ENCODE peak calls at places on chromosomes 11 and 22, in eight cellular contexts. I, V, F, U, S, N, B and J are unnamed samples. For H3K27me3, the result is how much of the 10 kb centered on the place peaks cover.

GRCh38 chr11:134862796-134863195 is 450.8 kb upstream of the B3GAT1 start:
- DNase-seq in I (no peak), V (no peak), F (no peak), U (no peak), S (no peak), N (no peak), B (no peak), J (no peak)

GRCh38 chr11:61911701-61912529 is 5.5 kb downstream of the RAB3IL1 start:
- DNase-seq in I (no peak), V (no peak), F (no peak), U (peak), S (no peak), N (no peak), B (peak), J (peak)

GRCh38 chr11:33039274-33040126 is at the start of gene TCP11L1:
- DNase-seq in I (peak), V (peak), F (no peak), U (peak), S (peak), N (peak), B (peak), J (peak)

GRCh38 chr11:72326151-72326842 is 82.3 kb upstream of the PHOX2A start:
- DNase-seq in I (no peak), V (no peak), F (no peak), U (no peak), S (no peak), N (no peak), B (no peak), J (no peak)

GRCh38 chr11:128630367-128631230 is 43.2 kb upstream of the ETS1 start:
- DNase-seq in I (peak), V (peak), F (no peak), U (peak), S (peak), N (peak), B (peak), J (peak)

GRCh38 chr11:123560001-123560400 is 94.4 kb downstream of the SCN3B start:
- DNase-seq in I (no peak), V (peak), F (no peak), U (no peak), S (peak), N (no peak), B (no peak), J (peak)

GRCh38 chr11:78656984-78657383 is 82.3 kb upstream of the NARS2 start:
- DNase-seq in I (no peak), V (no peak), F (peak), U (no peak), S (no peak), N (no peak), B (no peak), J (no peak)

GRCh38 chr11:33310720-33311500 is 53.7 kb downstream of the HIPK3 start:
- DNase-seq in I (no peak), V (no peak), F (no peak), U (no peak), S (peak), N (no peak), B (no peak), J (no peak)

GRCh38 chr11:44615913-44616806 is 50.7 kb downstream of the CD82 start:
- DNase-seq in I (no peak), V (no peak), F (no peak), U (no peak), S (no peak), N (no peak), B (peak), J (peak)

DNA sequence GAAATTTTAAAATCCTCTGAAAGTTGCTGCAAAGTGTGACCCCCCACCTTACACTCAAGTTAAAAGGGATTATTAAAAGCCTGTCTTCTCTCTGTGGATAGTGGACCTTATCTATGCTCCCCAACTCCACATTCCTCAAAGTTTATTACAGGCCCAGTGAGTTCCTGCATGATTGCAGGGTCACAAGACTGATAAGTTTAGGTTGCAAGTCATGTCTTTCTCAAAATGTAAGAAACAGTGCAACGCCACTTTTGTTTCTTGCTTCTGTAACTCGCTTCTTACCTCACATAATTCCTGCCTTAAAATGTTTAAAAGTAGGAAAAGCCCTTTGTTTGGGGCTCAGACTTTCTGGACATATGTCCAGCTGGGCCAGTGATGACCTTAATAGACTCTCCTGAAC is 38.4 kb upstream of the GLYAT start:
- DNase-seq in I (no peak), V (no peak), F (no peak), U (no peak), S (no peak), N (no peak), B (no peak), J (no peak)
- TF ChIP-seq POLR2AphosphoS5 in I (no peak), V (no peak), F (no peak), U (no peak), S (no peak), N (no peak), B (no peak), J (no peak)

DNA sequence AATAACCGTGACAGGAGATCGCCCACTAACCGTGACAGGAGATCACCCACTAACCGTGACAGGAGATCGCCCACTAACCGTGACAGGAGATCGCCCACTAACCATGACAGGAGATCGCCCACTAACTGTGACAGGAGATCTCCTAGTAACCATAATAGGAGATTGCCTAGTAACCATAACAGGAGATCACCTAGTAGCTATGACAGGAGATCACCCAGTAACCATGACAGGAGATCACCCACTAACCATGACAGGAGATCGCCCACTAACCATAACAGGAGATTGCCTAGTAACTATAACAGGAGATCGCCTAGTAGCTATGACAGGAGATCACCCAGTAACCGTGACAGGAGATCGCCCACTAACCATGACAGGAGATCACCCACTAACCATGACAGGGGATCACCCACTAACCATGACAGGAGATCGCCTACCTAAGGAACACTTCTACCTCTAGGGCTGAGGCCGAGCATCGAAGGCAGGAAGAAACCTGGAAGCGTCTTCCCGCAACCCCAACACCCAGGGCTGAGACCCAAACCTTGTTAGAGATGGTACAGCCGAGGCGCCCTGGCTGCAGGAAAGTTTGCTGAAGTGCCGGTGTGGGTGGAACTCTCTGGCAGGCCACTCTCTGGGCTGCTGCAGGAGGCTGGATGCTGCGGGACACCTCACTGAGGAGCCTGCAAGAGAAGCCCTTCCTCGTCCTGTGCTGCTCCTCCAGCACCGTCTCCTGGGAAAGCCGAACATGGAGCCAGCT is 67.5 kb upstream of the THY1 start:
- DNase-seq in I (no peak), V (no peak), F (no peak), U (no peak), S (no peak), N (no peak), B (peak), J (peak)
- H3K27me3 ChIP-seq in I (under half), V (under half), F (under half), U (under half), S (under half), N (under half), B (under half), J (under half)

DNA sequence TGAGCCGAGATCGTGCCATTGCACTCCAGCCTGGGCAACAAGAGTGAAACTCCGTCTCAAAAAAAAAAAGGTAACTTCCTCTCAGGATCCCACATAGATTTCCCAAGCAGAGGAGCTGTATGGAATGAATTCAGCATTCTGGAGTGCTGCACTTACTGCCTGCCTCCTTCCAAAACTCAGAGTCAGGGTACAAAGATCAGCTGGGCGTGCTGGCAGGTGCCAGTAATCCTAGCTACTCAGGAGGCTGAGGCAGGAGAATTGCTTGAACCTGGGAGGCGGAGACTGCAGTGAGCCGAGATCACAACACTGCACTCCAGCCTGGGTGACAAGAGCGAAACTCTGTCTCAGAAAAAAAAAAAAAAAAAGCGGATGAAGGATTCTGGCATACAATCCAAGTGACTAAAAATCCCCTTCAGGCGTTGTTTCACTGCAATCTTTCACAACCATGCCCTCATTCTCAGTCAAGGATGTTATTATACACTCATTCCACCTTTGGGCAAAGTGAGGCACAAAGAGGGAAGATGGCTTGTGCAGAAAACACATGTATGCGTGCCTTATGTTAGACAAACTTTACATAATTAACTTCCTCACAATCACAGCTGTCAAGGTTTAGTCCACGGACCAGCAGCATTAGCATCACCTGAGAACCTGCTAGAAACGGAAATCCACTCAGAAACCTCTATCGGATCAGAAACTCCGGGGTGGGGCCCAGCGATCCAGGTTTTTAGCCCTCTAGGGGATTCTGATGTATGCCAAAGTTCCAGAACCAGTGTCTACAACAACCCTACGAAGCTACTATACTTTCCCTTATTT is 1.1 kb upstream of the NOL12 start:
- DNase-seq in I (peak), V (no peak), F (no peak), U (no peak), S (no peak), N (no peak), B (no peak), J (no peak)
- H3K4me3 ChIP-seq in I (no peak), V (no peak), F (no peak), U (no peak), S (no peak), N (no peak), B (no peak), J (no peak)

DNA sequence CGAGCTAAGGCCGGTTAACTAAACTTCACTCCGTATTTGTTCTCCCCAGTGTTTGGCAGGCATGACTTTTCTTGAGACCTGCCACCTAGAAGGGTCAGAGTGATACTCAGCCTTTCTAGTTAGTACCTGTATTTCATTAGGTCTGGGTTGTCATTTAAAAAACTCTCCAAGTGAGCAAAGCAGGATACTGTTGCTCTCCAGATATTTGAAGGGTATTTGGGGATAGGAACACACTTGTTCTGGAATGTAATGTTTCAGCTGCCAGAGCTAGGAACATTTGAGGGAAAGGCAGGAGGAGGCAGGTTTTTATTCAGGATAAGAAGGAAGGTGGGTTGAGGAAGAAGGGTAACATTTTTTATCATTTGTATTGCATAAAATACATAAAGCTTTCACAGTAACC is 140.1 kb downstream of the TRIM44 start:
- DNase-seq in I (no peak), V (no peak), F (no peak), U (no peak), S (no peak), N (no peak), B (no peak), J (no peak)
- TF ChIP-seq POLR2AphosphoS5 in I (no peak), V (no peak), F (no peak), U (no peak), S (no peak), N (no peak), B (no peak), J (no peak)

DNA sequence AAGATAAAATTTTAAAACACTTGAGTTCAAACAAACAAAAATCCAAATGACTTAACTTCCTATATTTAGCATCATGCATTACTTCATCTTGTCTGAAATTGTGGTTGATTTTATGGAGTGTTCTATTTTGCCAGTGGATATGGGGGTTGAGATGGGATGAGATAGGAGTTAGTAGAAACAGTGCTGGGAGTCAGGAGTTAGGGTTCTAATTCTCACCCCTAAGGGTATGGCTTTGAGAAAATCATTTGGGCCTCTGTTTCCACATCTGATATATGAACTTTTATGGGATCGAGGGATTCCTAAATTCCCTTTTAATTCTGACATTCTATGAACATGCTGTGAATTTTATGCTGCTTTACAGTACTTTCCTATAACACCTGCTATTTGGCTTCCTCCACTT is 5.3 kb upstream of the CALCA start:
- DNase-seq in I (no peak), V (no peak), F (no peak), U (no peak), S (no peak), N (no peak), B (no peak), J (no peak)
- H3K27me3 ChIP-seq in I (half or more), V (under half), F (under half), U (under half), S (half or more), N (under half), B (under half), J (half or more)

GRCh38 chr22:38927033-38927789 is 30.2 kb upstream of the APOBEC3A start:
- DNase-seq in I (peak), V (peak), F (no peak), U (peak), S (peak), N (peak), B (peak), J (peak)

GRCh38 chr22:38923463-38924196 is 33.8 kb upstream of the APOBEC3A start:
- DNase-seq in I (peak), V (peak), F (no peak), U (peak), S (peak), N (peak), B (peak), J (peak)

GRCh38 chr22:38921801-38922200 is 35.6 kb upstream of the APOBEC3A start:
- DNase-seq in I (no peak), V (no peak), F (no peak), U (no peak), S (no peak), N (no peak), B (no peak), J (no peak)

GRCh38 chr22:38925571-38926041 is 31.8 kb upstream of the APOBEC3A start:
- DNase-seq in I (no peak), V (no peak), F (no peak), U (no peak), S (no peak), N (no peak), B (no peak), J (no peak)

GRCh38 chr22:38924197-38924952 is 33.0 kb upstream of the APOBEC3A start:
- DNase-seq in I (peak), V (peak), F (no peak), U (peak), S (no peak), N (peak), B (peak), J (peak)
- H3K4me3 ChIP-seq in I (no peak), V (peak), F (peak), U (peak), S (no peak), N (no peak), B (peak), J (no peak)

DNA sequence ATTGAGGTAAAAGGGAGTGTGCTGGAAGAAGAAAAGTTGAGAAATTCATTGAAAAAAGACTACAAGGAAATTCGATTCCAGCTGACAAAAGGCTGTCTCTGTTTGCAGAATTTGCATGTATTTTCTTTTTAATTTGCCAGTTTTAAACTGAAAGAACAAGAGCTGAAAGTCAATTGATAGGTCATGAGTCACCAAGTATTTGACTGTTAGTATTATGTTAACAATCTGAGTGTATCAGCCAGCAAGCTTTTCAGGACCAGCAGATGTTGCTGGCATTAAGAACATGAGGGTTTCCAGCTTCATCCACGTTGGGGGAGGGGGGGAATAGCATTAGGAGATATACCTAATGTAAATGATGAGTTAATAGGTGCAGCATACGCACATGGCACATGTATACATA is 726.7 kb downstream of the METTL15 start:
- DNase-seq in I (no peak), V (no peak), F (no peak), U (no peak), S (peak), N (peak), B (no peak), J (no peak)
- TF ChIP-seq POLR2AphosphoS5 in I (no peak), V (no peak), F (no peak), U (no peak), S (no peak), N (peak), B (no peak), J (no peak)

DNA sequence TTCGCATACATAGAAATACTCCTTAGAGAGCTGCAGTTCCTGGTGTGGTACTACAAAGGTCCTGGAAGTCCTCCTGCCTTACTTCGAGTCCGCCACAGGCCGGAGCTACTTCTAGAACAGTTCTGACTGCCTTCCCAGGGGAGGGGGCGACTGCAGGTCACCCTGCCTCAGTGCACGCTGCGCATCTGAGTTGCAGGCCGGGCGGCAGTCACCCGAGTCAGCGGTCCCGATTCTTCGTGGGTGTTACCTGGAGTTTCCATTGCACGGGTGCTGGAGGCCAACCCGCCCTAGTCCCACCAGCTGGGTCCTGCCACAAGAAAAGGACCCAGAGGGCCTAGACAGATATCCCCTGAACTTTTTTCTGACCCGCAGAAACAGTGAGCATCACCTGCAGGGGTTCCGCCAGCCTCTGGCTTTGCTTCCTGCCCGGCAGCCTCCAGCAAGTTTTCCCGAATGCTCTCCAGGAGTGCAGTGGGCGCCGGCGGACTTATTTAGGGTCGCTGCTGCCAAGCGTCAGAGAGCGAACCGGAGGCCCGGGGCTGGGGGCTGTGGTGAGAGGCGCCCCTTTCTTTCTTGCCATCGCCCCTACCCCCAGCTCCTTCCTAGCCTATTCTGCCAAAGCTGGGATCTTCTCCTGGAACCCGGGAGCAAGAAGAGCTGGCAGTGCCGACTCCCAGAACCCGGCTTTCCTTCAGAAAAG is 1.7 kb upstream of the CALCB start:
- DNase-seq in I (no peak), V (no peak), F (no peak), U (no peak), S (no peak), N (no peak), B (no peak), J (no peak)
- H3K27me3 ChIP-seq in I (under half), V (under half), F (under half), U (under half), S (under half), N (under half), B (half or more), J (under half)